ENCODE peak calls at places on chromosome 1, in four cellular contexts. One of them, this sample, is unnamed.

GRCh38 chr1:178238722-178239510 is 145.0 kb downstream of the RASAL2 start:
- DNase-seq in CD8-positive, alpha-beta T cell: no peak
- DNase-seq in brain microvascular endothelial cell: peak; percentile 83
- DNase-seq in mucosa of descending colon: no peak
- DNase-seq in this sample: no peak

GRCh38 chr1:3819626-3820245 is 23.4 kb upstream of the LRRC47 start:
- DNase-seq in CD8-positive, alpha-beta T cell: no peak
- DNase-seq in brain microvascular endothelial cell: no peak
- DNase-seq in mucosa of descending colon: no peak
- DNase-seq in this sample: peak; percentile 10

GRCh38 chr1:77834771-77835334 is 53.6 kb upstream of the NEXN start:
- DNase-seq in CD8-positive, alpha-beta T cell: no peak
- DNase-seq in brain microvascular endothelial cell: peak; percentile 60
- DNase-seq in mucosa of descending colon: no peak
- DNase-seq in this sample: no peak

GRCh38 chr1:203151362-203152157 is 24.0 kb downstream of the ADORA1 start:
- DNase-seq in CD8-positive, alpha-beta T cell: no peak
- DNase-seq in brain microvascular endothelial cell: no peak
- DNase-seq in mucosa of descending colon: no peak
- DNase-seq in this sample: no peak

GRCh38 chr1:209326096-209326495 is 257.4 kb upstream of the CAMK1G start:
- DNase-seq in CD8-positive, alpha-beta T cell: no peak
- DNase-seq in brain microvascular endothelial cell: no peak
- DNase-seq in mucosa of descending colon: no peak
- DNase-seq in this sample: no peak

GRCh38 chr1:93607814-93608187 is 73.8 kb downstream of the BCAR3 start:
- DNase-seq in CD8-positive, alpha-beta T cell: no peak
- DNase-seq in brain microvascular endothelial cell: peak; percentile 56
- DNase-seq in mucosa of descending colon: no peak
- DNase-seq in this sample: no peak

GRCh38 chr1:101366513-101367215 is 129.8 kb downstream of the S1PR1 start:
- DNase-seq in CD8-positive, alpha-beta T cell: no peak
- DNase-seq in brain microvascular endothelial cell: no peak
- DNase-seq in mucosa of descending colon: no peak
- DNase-seq in this sample: no peak

GRCh38 chr1:210332233-210332632 is 3.5 kb downstream of the HHAT start:
- DNase-seq in CD8-positive, alpha-beta T cell: peak; percentile 48
- DNase-seq in brain microvascular endothelial cell: no peak
- DNase-seq in mucosa of descending colon: no peak
- DNase-seq in this sample: no peak

GRCh38 chr1:15876357-15876756 is 28.9 kb downstream of the SPEN start:
- DNase-seq in CD8-positive, alpha-beta T cell: no peak
- DNase-seq in brain microvascular endothelial cell: peak; percentile 12
- DNase-seq in mucosa of descending colon: no peak
- DNase-seq in this sample: no peak

GRCh38 chr1:31792116-31792515 is 23.7 kb downstream of the SPOCD1 start:
- DNase-seq in CD8-positive, alpha-beta T cell: no peak
- DNase-seq in brain microvascular endothelial cell: no peak
- DNase-seq in mucosa of descending colon: no peak
- DNase-seq in this sample: peak; percentile 43

GRCh38 chr1:196355206-196355786 is 252.9 kb downstream of the KCNT2 start:
- DNase-seq in CD8-positive, alpha-beta T cell: no peak
- DNase-seq in brain microvascular endothelial cell: peak; percentile 36
- DNase-seq in mucosa of descending colon: no peak
- DNase-seq in this sample: no peak
- TF ChIP-seq CTCF in CD8-positive, alpha-beta T cell: no peak
- TF ChIP-seq CTCF in brain microvascular endothelial cell: peak; percentile 58
- TF ChIP-seq CTCF in mucosa of descending colon: no peak
- TF ChIP-seq CTCF in this sample: peak; percentile 49

DNA sequence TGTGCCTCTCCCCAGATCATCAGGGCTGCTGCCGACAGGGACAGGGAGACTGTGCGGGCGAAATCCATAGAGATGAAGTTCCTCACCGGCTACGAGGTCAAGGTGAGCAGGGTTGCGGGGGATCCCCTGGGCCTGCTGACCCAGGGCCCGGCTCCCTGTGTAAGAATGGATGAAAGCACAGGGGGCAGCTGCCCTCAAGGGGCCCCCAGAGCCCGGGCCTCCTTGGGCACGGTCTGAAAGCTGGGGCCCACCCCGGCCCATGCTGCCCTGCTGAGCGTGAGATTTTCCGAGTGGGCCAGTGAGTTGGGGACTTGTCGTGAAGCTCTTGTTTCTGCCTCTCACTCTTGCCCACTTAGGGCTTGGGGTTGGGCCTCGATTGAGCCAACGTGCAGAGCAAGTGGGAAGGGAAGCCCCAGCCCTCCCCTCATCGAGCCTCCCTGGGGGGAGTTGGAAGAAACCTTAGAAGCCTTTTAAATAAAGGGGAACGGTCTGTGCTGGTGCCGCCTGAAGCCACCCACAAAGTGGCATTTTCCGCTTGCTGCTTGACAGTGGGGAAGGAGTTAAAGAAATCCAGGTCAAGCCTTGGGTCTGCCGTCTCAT is 45.2 kb downstream of the COQ8A start:
- DNase-seq in CD8-positive, alpha-beta T cell: no peak
- DNase-seq in brain microvascular endothelial cell: no peak
- DNase-seq in mucosa of descending colon: peak; percentile 36
- DNase-seq in this sample: no peak
- H3K36me3 ChIP-seq in CD8-positive, alpha-beta T cell: peaks cover 18% of the 10 kb centered on the region
- H3K36me3 ChIP-seq in brain microvascular endothelial cell: no peaks in the 10 kb centered on the region
- H3K36me3 ChIP-seq in mucosa of descending colon: peaks cover 5% of the 10 kb centered on the region
- H3K36me3 ChIP-seq in this sample: peaks cover 52% of the 10 kb centered on the region

DNA sequence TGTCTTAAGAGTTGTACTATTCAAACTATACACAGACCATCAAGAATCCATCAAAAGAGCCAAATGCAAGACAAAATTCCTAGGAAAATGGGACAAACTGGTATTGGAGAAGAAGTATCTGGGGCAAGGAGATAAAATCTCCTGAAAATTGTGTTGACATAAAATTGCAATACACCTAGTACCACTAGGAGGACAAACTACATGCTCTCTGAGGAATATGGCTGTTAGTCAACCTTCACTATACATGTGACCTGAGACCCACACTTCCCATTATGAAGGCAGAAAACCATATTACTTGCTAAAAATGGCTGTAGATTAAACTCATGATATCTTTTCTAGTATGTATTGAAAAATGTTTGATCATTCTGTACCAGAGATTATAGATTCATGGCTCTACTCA is 30.0 kb downstream of the IRF2BP2 start:
- DNase-seq in CD8-positive, alpha-beta T cell: no peak
- DNase-seq in brain microvascular endothelial cell: no peak
- DNase-seq in mucosa of descending colon: no peak
- DNase-seq in this sample: no peak
- TF ChIP-seq CTCF in CD8-positive, alpha-beta T cell: peak; percentile 18
- TF ChIP-seq CTCF in brain microvascular endothelial cell: peak; percentile 38
- TF ChIP-seq CTCF in mucosa of descending colon: no peak
- TF ChIP-seq CTCF in this sample: peak; percentile 26

DNA sequence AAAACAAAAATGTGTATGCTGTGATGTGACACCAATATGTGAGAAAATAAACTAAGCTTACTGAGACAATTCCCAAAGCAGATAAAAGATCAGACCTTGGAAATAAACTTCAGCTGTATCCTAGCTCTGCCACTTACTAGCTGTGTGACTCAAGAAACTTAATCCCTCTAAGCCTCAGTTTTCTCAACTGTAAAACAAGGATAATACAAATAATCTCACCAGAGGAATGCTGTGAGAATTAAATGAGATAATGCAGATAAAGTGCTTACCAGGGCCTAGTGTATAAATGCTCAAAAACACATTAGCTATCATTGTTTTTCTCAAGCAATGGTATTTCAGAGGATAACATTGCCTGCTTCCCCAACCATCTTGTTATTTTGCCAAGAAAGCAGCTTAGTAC is 2.1 kb downstream of the HEATR1 start:
- DNase-seq in CD8-positive, alpha-beta T cell: no peak
- DNase-seq in brain microvascular endothelial cell: no peak
- DNase-seq in mucosa of descending colon: no peak
- DNase-seq in this sample: no peak
- H3K36me3 ChIP-seq in CD8-positive, alpha-beta T cell: peaks cover 7% of the 10 kb centered on the region
- H3K36me3 ChIP-seq in brain microvascular endothelial cell: peaks cover 22% of the 10 kb centered on the region
- H3K36me3 ChIP-seq in mucosa of descending colon: no peaks in the 10 kb centered on the region
- H3K36me3 ChIP-seq in this sample: no peaks in the 10 kb centered on the region

GRCh38 chr1:212609701-212610574 is 1.4 kb downstream of the ATF3 start:
- DNase-seq in CD8-positive, alpha-beta T cell: no peak
- DNase-seq in brain microvascular endothelial cell: no peak
- DNase-seq in mucosa of descending colon: no peak
- DNase-seq in this sample: no peak
- TF ChIP-seq CTCF in CD8-positive, alpha-beta T cell: no peak
- TF ChIP-seq CTCF in brain microvascular endothelial cell: no peak
- TF ChIP-seq CTCF in mucosa of descending colon: no peak
- TF ChIP-seq CTCF in this sample: no peak

GRCh38 chr1:27994060-27994459 is 34.3 kb downstream of the XKR8 start:
- DNase-seq in CD8-positive, alpha-beta T cell: no peak
- DNase-seq in brain microvascular endothelial cell: no peak
- DNase-seq in mucosa of descending colon: no peak
- DNase-seq in this sample: no peak
- H3K36me3 ChIP-seq in CD8-positive, alpha-beta T cell: peaks cover 22% of the 10 kb centered on the region
- H3K36me3 ChIP-seq in brain microvascular endothelial cell: peaks cover 48% of the 10 kb centered on the region
- H3K36me3 ChIP-seq in mucosa of descending colon: peaks cover 4% of the 10 kb centered on the region
- H3K36me3 ChIP-seq in this sample: peaks cover 6% of the 10 kb centered on the region